ENCODE peak calls at places on chromosomes 7 and 10, in six cellular contexts. One of them, this sample, is unnamed.

GRCh38 chr10:116201011-116201410 is 72.0 kb downstream of the GFRA1 start:
- DNase-seq in astrocyte of the cerebellum: no peak
- DNase-seq in activated CD8-positive, alpha-beta T cell treated with anti-CD3 and anti-CD28 coated beads for 36 hours: no peak
- DNase-seq in mucosa of descending colon: no peak
- DNase-seq in epithelial cell of esophagus: no peak
- DNase-seq in dorsolateral prefrontal cortex: no peak
- DNase-seq in this sample: no peak

GRCh38 chr10:10792681-10793080 is 225.0 kb upstream of the CELF2 start:
- DNase-seq in astrocyte of the cerebellum: peak
- DNase-seq in activated CD8-positive, alpha-beta T cell treated with anti-CD3 and anti-CD28 coated beads for 36 hours: no peak
- DNase-seq in mucosa of descending colon: no peak
- DNase-seq in epithelial cell of esophagus: peak
- DNase-seq in dorsolateral prefrontal cortex: no peak
- DNase-seq in this sample: no peak

GRCh38 chr10:133523631-133524203 is 3.4 kb upstream of the CYP2E1 start:
- DNase-seq in astrocyte of the cerebellum: no peak
- DNase-seq in activated CD8-positive, alpha-beta T cell treated with anti-CD3 and anti-CD28 coated beads for 36 hours: no peak
- DNase-seq in mucosa of descending colon: no peak
- DNase-seq in epithelial cell of esophagus: peak
- DNase-seq in dorsolateral prefrontal cortex: no peak
- DNase-seq in this sample: no peak

GRCh38 chr7:150412016-150412415 is 32.9 kb downstream of the ZNF775 start:
- DNase-seq in astrocyte of the cerebellum: no peak
- DNase-seq in activated CD8-positive, alpha-beta T cell treated with anti-CD3 and anti-CD28 coated beads for 36 hours: no peak
- DNase-seq in mucosa of descending colon: no peak
- DNase-seq in epithelial cell of esophagus: no peak
- DNase-seq in dorsolateral prefrontal cortex: no peak
- DNase-seq in this sample: no peak

GRCh38 chr10:83287374-83287773 is 851.9 kb upstream of the GHITM start:
- DNase-seq in astrocyte of the cerebellum: no peak
- DNase-seq in activated CD8-positive, alpha-beta T cell treated with anti-CD3 and anti-CD28 coated beads for 36 hours: no peak
- DNase-seq in mucosa of descending colon: no peak
- DNase-seq in epithelial cell of esophagus: no peak
- DNase-seq in dorsolateral prefrontal cortex: no peak
- DNase-seq in this sample: no peak

GRCh38 chr7:46033592-46033991 is 112.5 kb upstream of the IGFBP3 start:
- DNase-seq in astrocyte of the cerebellum: no peak
- DNase-seq in activated CD8-positive, alpha-beta T cell treated with anti-CD3 and anti-CD28 coated beads for 36 hours: no peak
- DNase-seq in mucosa of descending colon: no peak
- DNase-seq in epithelial cell of esophagus: no peak
- DNase-seq in dorsolateral prefrontal cortex: no peak
- DNase-seq in this sample: no peak

GRCh38 chr7:92075455-92076158 is 58.7 kb downstream of the CYP51A1 start:
- DNase-seq in astrocyte of the cerebellum: no peak
- DNase-seq in activated CD8-positive, alpha-beta T cell treated with anti-CD3 and anti-CD28 coated beads for 36 hours: no peak
- DNase-seq in mucosa of descending colon: no peak
- DNase-seq in epithelial cell of esophagus: peak
- DNase-seq in dorsolateral prefrontal cortex: no peak
- DNase-seq in this sample: no peak

GRCh38 chr10:26517141-26517890 is 79.2 kb downstream of the APBB1IP start:
- DNase-seq in astrocyte of the cerebellum: no peak
- DNase-seq in activated CD8-positive, alpha-beta T cell treated with anti-CD3 and anti-CD28 coated beads for 36 hours: no peak
- DNase-seq in mucosa of descending colon: no peak
- DNase-seq in epithelial cell of esophagus: peak
- DNase-seq in dorsolateral prefrontal cortex: no peak
- DNase-seq in this sample: no peak

GRCh38 chr7:75056476-75056875 is 17.1 kb downstream of the RCC1L start:
- DNase-seq in astrocyte of the cerebellum: peak
- DNase-seq in activated CD8-positive, alpha-beta T cell treated with anti-CD3 and anti-CD28 coated beads for 36 hours: no peak
- DNase-seq in mucosa of descending colon: no peak
- DNase-seq in epithelial cell of esophagus: no peak
- DNase-seq in dorsolateral prefrontal cortex: no peak
- DNase-seq in this sample: no peak

GRCh38 chr10:13984647-13985155 is 346.0 kb downstream of the FRMD4A start:
- DNase-seq in astrocyte of the cerebellum: no peak
- DNase-seq in activated CD8-positive, alpha-beta T cell treated with anti-CD3 and anti-CD28 coated beads for 36 hours: no peak
- DNase-seq in mucosa of descending colon: no peak
- DNase-seq in epithelial cell of esophagus: peak
- DNase-seq in dorsolateral prefrontal cortex: no peak
- DNase-seq in this sample: no peak

GRCh38 chr10:35089641-35090161 is 440 bp downstream of the CUL2 start:
- DNase-seq in astrocyte of the cerebellum: no peak
- DNase-seq in activated CD8-positive, alpha-beta T cell treated with anti-CD3 and anti-CD28 coated beads for 36 hours: peak
- DNase-seq in mucosa of descending colon: no peak
- DNase-seq in epithelial cell of esophagus: peak
- DNase-seq in dorsolateral prefrontal cortex: no peak
- DNase-seq in this sample: no peak

GRCh38 chr10:13743101-13743693 is 156.4 kb downstream of the PRPF18 start:
- DNase-seq in astrocyte of the cerebellum: no peak
- DNase-seq in activated CD8-positive, alpha-beta T cell treated with anti-CD3 and anti-CD28 coated beads for 36 hours: peak
- DNase-seq in mucosa of descending colon: no peak
- DNase-seq in epithelial cell of esophagus: no peak
- DNase-seq in dorsolateral prefrontal cortex: no peak
- DNase-seq in this sample: no peak

GRCh38 chr10:114632869-114633715 is 25.0 kb downstream of the ABLIM1 start:
- DNase-seq in astrocyte of the cerebellum: peak
- DNase-seq in activated CD8-positive, alpha-beta T cell treated with anti-CD3 and anti-CD28 coated beads for 36 hours: peak
- DNase-seq in mucosa of descending colon: no peak
- DNase-seq in epithelial cell of esophagus: peak
- DNase-seq in dorsolateral prefrontal cortex: no peak
- DNase-seq in this sample: no peak

GRCh38 chr10:16258476-16259040 is 178.3 kb upstream of the PTER start:
- DNase-seq in astrocyte of the cerebellum: no peak
- DNase-seq in activated CD8-positive, alpha-beta T cell treated with anti-CD3 and anti-CD28 coated beads for 36 hours: no peak
- DNase-seq in mucosa of descending colon: no peak
- DNase-seq in epithelial cell of esophagus: no peak
- DNase-seq in dorsolateral prefrontal cortex: no peak
- DNase-seq in this sample: no peak

GRCh38 chr10:73586583-73586984 is 4.6 kb downstream of the USP54 start:
- DNase-seq in astrocyte of the cerebellum: peak
- DNase-seq in activated CD8-positive, alpha-beta T cell treated with anti-CD3 and anti-CD28 coated beads for 36 hours: no peak
- DNase-seq in mucosa of descending colon: peak
- DNase-seq in epithelial cell of esophagus: peak
- DNase-seq in dorsolateral prefrontal cortex: no peak
- DNase-seq in this sample: no peak

DNA sequence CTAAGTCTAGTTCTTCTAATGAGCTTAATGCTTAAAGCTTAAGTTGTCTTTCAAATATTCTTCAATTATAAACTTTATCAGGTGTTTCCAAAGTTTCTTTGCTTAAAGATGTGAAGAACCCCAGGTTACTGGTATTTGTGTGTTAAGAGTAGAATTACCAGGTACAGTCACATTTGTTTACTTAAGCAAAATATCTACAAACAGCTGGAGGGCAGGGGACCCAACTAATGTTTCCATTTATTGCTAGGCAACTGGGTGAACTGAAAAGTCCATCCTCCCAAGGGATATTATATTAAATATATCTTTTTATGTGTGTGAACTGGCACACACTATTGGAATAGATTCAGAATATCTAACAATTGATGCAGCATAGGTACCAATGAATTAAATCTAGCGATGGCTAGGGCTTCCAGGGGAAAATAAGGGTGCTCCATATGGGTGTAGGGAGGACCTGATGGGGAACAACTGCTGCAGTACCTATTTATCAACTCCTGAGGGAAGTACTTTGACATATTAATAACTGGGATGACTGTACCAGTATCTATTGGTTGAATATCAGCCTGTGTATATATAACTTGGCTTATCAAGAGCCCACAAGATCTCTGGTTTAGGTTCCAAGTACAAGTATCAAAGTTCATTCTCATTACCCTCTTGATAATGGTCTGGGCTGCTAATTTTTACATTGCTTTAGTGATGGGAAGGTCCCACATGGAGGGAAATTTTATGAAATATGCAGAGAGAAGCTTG is 10.3 kb upstream of the AGR3 start:
- DNase-seq in astrocyte of the cerebellum: no peak
- DNase-seq in activated CD8-positive, alpha-beta T cell treated with anti-CD3 and anti-CD28 coated beads for 36 hours: no peak
- DNase-seq in mucosa of descending colon: no peak
- DNase-seq in epithelial cell of esophagus: peak
- DNase-seq in dorsolateral prefrontal cortex: no peak
- DNase-seq in this sample: no peak
- TF ChIP-seq CTCF in astrocyte of the cerebellum: no peak
- TF ChIP-seq CTCF in activated CD8-positive, alpha-beta T cell treated with anti-CD3 and anti-CD28 coated beads for 36 hours: no peak
- TF ChIP-seq CTCF in mucosa of descending colon: no peak
- TF ChIP-seq CTCF in epithelial cell of esophagus: no peak
- TF ChIP-seq CTCF in dorsolateral prefrontal cortex: no peak
- TF ChIP-seq CTCF in this sample: no peak

GRCh38 chr7:37901890-37902524 is 14.6 kb downstream of the SFRP4 start:
- DNase-seq in astrocyte of the cerebellum: peak
- DNase-seq in activated CD8-positive, alpha-beta T cell treated with anti-CD3 and anti-CD28 coated beads for 36 hours: no peak
- DNase-seq in mucosa of descending colon: no peak
- DNase-seq in epithelial cell of esophagus: no peak
- DNase-seq in dorsolateral prefrontal cortex: no peak
- DNase-seq in this sample: no peak

GRCh38 chr7:37899712-37900247 is 16.8 kb downstream of the SFRP4 start:
- DNase-seq in astrocyte of the cerebellum: no peak
- DNase-seq in activated CD8-positive, alpha-beta T cell treated with anti-CD3 and anti-CD28 coated beads for 36 hours: no peak
- DNase-seq in mucosa of descending colon: no peak
- DNase-seq in epithelial cell of esophagus: no peak
- DNase-seq in dorsolateral prefrontal cortex: no peak
- DNase-seq in this sample: no peak

DNA sequence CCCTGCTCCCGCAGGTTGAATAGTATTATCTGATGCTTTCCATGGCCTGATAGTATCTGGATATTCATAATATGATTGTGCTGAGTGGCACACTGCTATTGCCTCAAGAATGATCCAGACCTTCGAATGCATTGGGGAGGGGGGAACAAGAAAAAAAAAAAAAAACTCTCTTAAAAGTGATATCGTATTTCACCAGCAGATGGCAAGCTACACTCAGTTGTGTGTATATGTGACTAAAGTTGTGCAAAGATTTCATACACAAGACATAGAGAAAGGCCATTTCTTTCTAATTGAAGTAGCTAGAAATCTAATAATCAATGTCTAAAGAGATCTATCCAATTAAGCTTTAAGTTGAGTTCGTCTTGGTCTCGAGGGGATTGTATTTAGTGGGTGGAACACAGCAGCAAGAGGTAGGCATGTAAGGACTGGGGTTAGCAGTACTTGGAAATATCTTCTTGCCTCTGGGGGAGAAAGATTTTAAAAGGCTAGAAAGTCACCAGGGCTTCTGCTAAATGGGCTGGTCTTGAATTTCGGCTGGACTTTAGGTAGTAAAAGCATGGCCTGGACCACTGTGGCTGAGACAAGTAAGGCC is 15.3 kb downstream of the SFRP4 start:
- DNase-seq in astrocyte of the cerebellum: peak
- DNase-seq in activated CD8-positive, alpha-beta T cell treated with anti-CD3 and anti-CD28 coated beads for 36 hours: no peak
- DNase-seq in mucosa of descending colon: peak
- DNase-seq in epithelial cell of esophagus: peak
- DNase-seq in dorsolateral prefrontal cortex: no peak
- DNase-seq in this sample: no peak
- TF ChIP-seq CTCF in astrocyte of the cerebellum: peak
- TF ChIP-seq CTCF in activated CD8-positive, alpha-beta T cell treated with anti-CD3 and anti-CD28 coated beads for 36 hours: no peak
- TF ChIP-seq CTCF in mucosa of descending colon: no peak
- TF ChIP-seq CTCF in epithelial cell of esophagus: peak
- TF ChIP-seq CTCF in dorsolateral prefrontal cortex: peak
- TF ChIP-seq CTCF in this sample: peak

DNA sequence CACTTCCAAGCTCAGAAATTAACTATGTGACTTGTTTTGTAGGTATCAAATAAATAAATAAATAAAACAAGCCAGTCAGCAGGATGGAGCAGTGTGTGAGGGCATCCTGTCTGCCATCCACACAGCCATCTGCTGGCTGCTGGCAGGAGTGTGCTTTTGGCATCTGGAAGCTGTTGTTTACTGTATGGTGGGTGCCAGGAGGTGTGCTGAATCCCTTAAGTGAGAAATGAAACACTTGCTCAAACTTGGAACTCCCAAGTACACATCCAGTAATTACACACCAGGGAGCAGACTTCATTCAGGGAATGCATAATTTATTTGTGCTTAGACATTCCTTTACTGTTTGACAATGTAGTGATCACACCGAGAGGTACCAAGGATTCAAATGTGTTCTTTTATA is 16.9 kb upstream of the TAX1BP1 start:
- DNase-seq in astrocyte of the cerebellum: no peak
- DNase-seq in activated CD8-positive, alpha-beta T cell treated with anti-CD3 and anti-CD28 coated beads for 36 hours: no peak
- DNase-seq in mucosa of descending colon: peak
- DNase-seq in epithelial cell of esophagus: peak
- DNase-seq in dorsolateral prefrontal cortex: peak
- DNase-seq in this sample: no peak
- TF ChIP-seq CTCF in astrocyte of the cerebellum: peak
- TF ChIP-seq CTCF in activated CD8-positive, alpha-beta T cell treated with anti-CD3 and anti-CD28 coated beads for 36 hours: no peak
- TF ChIP-seq CTCF in mucosa of descending colon: no peak
- TF ChIP-seq CTCF in epithelial cell of esophagus: peak
- TF ChIP-seq CTCF in dorsolateral prefrontal cortex: no peak
- TF ChIP-seq CTCF in this sample: no peak

GRCh38 chr7:37831214-37831613 is 17.2 kb upstream of the NME8 start:
- DNase-seq in astrocyte of the cerebellum: no peak
- DNase-seq in activated CD8-positive, alpha-beta T cell treated with anti-CD3 and anti-CD28 coated beads for 36 hours: no peak
- DNase-seq in mucosa of descending colon: no peak
- DNase-seq in epithelial cell of esophagus: no peak
- DNase-seq in dorsolateral prefrontal cortex: no peak
- DNase-seq in this sample: no peak

GRCh38 chr7:37833818-37834146 is 14.6 kb upstream of the NME8 start:
- DNase-seq in astrocyte of the cerebellum: no peak
- DNase-seq in activated CD8-positive, alpha-beta T cell treated with anti-CD3 and anti-CD28 coated beads for 36 hours: no peak
- DNase-seq in mucosa of descending colon: no peak
- DNase-seq in epithelial cell of esophagus: no peak
- DNase-seq in dorsolateral prefrontal cortex: no peak
- DNase-seq in this sample: no peak

GRCh38 chr7:37833107-37833817 is 15.1 kb upstream of the NME8 start:
- DNase-seq in astrocyte of the cerebellum: peak
- DNase-seq in activated CD8-positive, alpha-beta T cell treated with anti-CD3 and anti-CD28 coated beads for 36 hours: peak
- DNase-seq in mucosa of descending colon: no peak
- DNase-seq in epithelial cell of esophagus: peak
- DNase-seq in dorsolateral prefrontal cortex: peak
- DNase-seq in this sample: peak

GRCh38 chr7:37826825-37827224 is 21.6 kb upstream of the NME8 start:
- DNase-seq in astrocyte of the cerebellum: no peak
- DNase-seq in activated CD8-positive, alpha-beta T cell treated with anti-CD3 and anti-CD28 coated beads for 36 hours: no peak
- DNase-seq in mucosa of descending colon: no peak
- DNase-seq in epithelial cell of esophagus: no peak
- DNase-seq in dorsolateral prefrontal cortex: no peak
- DNase-seq in this sample: no peak

DNA sequence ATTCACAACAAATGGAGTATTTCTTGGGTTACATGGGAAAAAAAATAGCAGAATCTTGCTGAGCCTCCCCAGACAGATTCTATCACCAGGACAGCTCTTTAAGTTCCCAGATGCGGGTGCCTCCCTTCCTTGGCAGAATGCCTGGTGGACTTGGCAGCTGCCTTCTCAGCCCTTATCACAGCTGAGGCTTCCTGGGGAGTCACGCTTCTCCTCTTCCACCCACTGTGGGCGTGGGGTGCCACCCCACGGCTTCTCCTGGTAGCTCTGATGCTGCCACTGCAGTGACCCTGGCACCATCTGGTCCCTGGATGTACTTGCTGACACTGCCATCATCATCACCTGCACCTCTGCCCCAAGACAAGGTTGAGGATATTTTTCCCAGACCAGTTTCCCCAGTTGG is 16.2 kb upstream of the NME8 start:
- DNase-seq in astrocyte of the cerebellum: no peak
- DNase-seq in activated CD8-positive, alpha-beta T cell treated with anti-CD3 and anti-CD28 coated beads for 36 hours: peak
- DNase-seq in mucosa of descending colon: peak
- DNase-seq in epithelial cell of esophagus: peak
- DNase-seq in dorsolateral prefrontal cortex: peak
- DNase-seq in this sample: peak
- TF ChIP-seq CTCF in astrocyte of the cerebellum: no peak
- TF ChIP-seq CTCF in activated CD8-positive, alpha-beta T cell treated with anti-CD3 and anti-CD28 coated beads for 36 hours: no peak
- TF ChIP-seq CTCF in mucosa of descending colon: no peak
- TF ChIP-seq CTCF in epithelial cell of esophagus: peak
- TF ChIP-seq CTCF in dorsolateral prefrontal cortex: peak
- TF ChIP-seq CTCF in this sample: peak

This sample was measured in spleen.